ENCODE peak calls at places on chromosomes 13 and 19, in ten cellular contexts. X is IMR-90, G is hepatocyte, F is AG09309, L is HFFc6, E is gastrocnemius medialis, S is DND-41, A is dorsolateral prefrontal cortex, B is epithelial cell of esophagus, U is lower leg skin. D is an unnamed sample.

GRCh38 chr19:42196011-42197001 is 21.2 kb downstream of the DEDD2 start:
- DNase-seq in F (no peak), A (no peak), L (no peak), U (no peak), S (no peak), E (no peak), B (no peak), X (no peak), G (no peak), D (peak; percentile 68)

GRCh38 chr19:15471639-15472101 is 7.3 kb upstream of the RASAL3 start:
- DNase-seq in X (no peak), F (no peak), A (no peak), U (no peak), L (no peak), E (no peak), B (no peak), S (no peak), G (no peak), D (peak; percentile 82)

GRCh38 chr19:42407816-42408175 is 17.7 kb upstream of the CNFN start:
- DNase-seq in E (no peak), U (no peak), L (no peak), G (no peak), S (no peak), X (no peak), F (no peak), B (no peak), A (no peak), D (no peak)

GRCh38 chr13:52452470-52452869 is 2.0 kb upstream of the VPS36 start:
- DNase-seq in A (no peak), B (peak; percentile 53), E (no peak), L (no peak), S (no peak), G (no peak), X (no peak), F (no peak), U (no peak), D (no peak)

GRCh38 chr13:76820759-76821158 is 65.4 kb downstream of the KCTD12 start:
- DNase-seq in B (no peak), E (peak; percentile 66), U (no peak), A (no peak), X (no peak), L (peak; percentile 19), F (peak; percentile 17), S (no peak), G (no peak), D (no peak)

GRCh38 chr19:28019901-28020300 is 1193.0 kb downstream of the UQCRFS1 start:
- DNase-seq in U (no peak), E (no peak), F (no peak), B (no peak), G (no peak), S (no peak), L (no peak), A (no peak), X (no peak), D (no peak)

GRCh38 chr13:48828962-48829405 is 146.7 kb upstream of the FNDC3A start:
- DNase-seq in S (no peak), U (no peak), G (peak; percentile 20), L (no peak), E (no peak), F (no peak), X (peak; percentile 32), B (peak; percentile 55), A (no peak), D (peak; percentile 49)

GRCh38 chr19:39070888-39071287 is 13.3 kb upstream of the ACP7 start:
- DNase-seq in B (no peak), F (no peak), L (peak; percentile 51), G (no peak), U (no peak), E (no peak), X (peak; percentile 32), S (no peak), A (no peak), D (no peak)

GRCh38 chr13:25923217-25924085 is 128.4 kb downstream of the SHISA2 start:
- DNase-seq in A (no peak), U (no peak), B (peak; percentile 16), S (no peak), F (no peak), L (no peak), G (no peak), X (no peak), E (no peak), D (no peak)

GRCh38 chr19:45179063-45179847 is 671 bp downstream of the BLOC1S3 start:
- DNase-seq in A (no peak), X (peak; percentile 17), G (peak; percentile 81), B (peak; percentile 45), U (peak; percentile 89), F (no peak), E (no peak), L (peak; percentile 11), S (peak; percentile 16), D (peak; percentile 65)

GRCh38 chr19:5147971-5148793 is 179.3 kb downstream of the KDM4B start:
- DNase-seq in E (peak; percentile 31), A (peak; percentile 74), B (no peak), G (no peak), U (no peak), X (no peak), S (no peak), F (peak; percentile 25), L (no peak), D (no peak)

GRCh38 chr13:87942204-87942603 is 271.0 kb downstream of the SLITRK5 start:
- DNase-seq in A (no peak), U (no peak), F (no peak), G (no peak), L (no peak), E (no peak), X (no peak), S (no peak), B (peak; percentile 39), D (no peak)

GRCh38 chr19:42634409-42635232 is 39.9 kb upstream of the CEACAM8 start:
- DNase-seq in F (no peak), U (no peak), B (peak; percentile 51), G (no peak), X (peak; percentile 20), L (peak; percentile 33), A (no peak), S (peak; percentile 50), E (no peak), D (peak; percentile 64)

GRCh38 chr19:21134934-21135366 is 6.9 kb upstream of the ZNF431 start:
- DNase-seq in X (no peak), A (no peak), B (no peak), G (no peak), E (no peak), S (no peak), F (no peak), L (no peak), U (no peak), D (no peak)

DNA sequence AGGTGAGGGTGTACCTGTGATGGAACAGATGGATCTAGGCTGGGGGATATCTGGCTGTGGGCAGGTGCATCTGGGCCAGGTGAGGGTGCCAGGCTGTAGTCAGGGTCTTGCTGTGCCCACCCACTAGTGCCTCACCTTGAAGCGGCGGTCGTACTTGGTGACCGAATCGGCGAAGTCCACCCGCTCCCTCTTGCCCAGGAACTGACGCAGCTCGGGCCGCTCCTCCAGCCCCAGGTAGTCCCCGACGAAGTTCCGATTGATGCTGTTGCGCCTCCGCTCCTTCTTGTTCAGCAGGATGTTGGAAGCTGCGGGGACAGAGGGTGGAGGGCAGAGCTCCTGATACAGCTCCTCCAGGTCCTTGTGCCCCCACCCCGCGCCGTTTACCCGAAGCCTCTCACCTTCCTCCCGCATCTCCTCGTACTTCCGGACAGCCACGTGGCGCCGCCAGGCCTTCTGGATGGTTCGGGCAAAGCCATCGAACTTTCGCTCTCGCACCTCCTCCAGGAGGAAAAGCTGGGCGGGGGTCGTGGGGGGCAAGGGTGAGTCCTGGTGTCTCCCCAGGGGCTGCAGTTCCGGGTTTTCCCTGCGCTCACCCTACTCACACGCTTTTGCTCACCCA is 16.2 kb upstream of the ZNF414 start:
- DNase-seq in U (no peak), X (no peak), A (no peak), F (no peak), S (no peak), L (no peak), B (no peak), E (no peak), G (no peak), D (no peak)
- TF ChIP-seq CTCF in U (no peak), X (no peak), A (no peak), F (no peak), S (no peak), L (no peak), B (no peak), E (no peak), G (no peak), D (no peak)

GRCh38 chr13:95338905-95339304 is 37.7 kb upstream of the ABCC4 start:
- DNase-seq in E (no peak), A (no peak), U (no peak), G (no peak), S (no peak), F (no peak), X (no peak), L (no peak), B (no peak), D (no peak)
- TF ChIP-seq CTCF in E (no peak), A (no peak), U (no peak), G (no peak), S (no peak), F (no peak), X (no peak), L (no peak), B (no peak), D (no peak)

GRCh38 chr13:103188688-103189326 is 122.6 kb upstream of the SLC10A2 start:
- DNase-seq in A (no peak), G (peak; percentile 47), U (no peak), X (no peak), E (no peak), S (no peak), L (no peak), B (peak; percentile 47), F (no peak), D (no peak)
- TF ChIP-seq CTCF in A (peak; percentile 57), G (peak; percentile 78), U (no peak), X (peak; percentile 19), E (no peak), S (peak; percentile 61), L (peak; percentile 64), B (peak; percentile 52), F (no peak), D (peak; percentile 88)

GRCh38 chr13:37046062-37046461 is 13.4 kb downstream of the SUPT20H start:
- DNase-seq in E (no peak), A (no peak), X (no peak), G (no peak), S (no peak), F (no peak), L (no peak), B (no peak), U (no peak), D (no peak)

GRCh38 chr13:37047032-37047431 is 12.5 kb downstream of the SUPT20H start:
- DNase-seq in X (no peak), A (no peak), S (no peak), U (no peak), L (no peak), F (no peak), G (no peak), B (no peak), E (no peak), D (no peak)

GRCh38 chr13:37047846-37048245 is 11.6 kb downstream of the SUPT20H start:
- DNase-seq in B (no peak), A (no peak), F (no peak), E (no peak), G (no peak), L (no peak), U (no peak), X (no peak), S (no peak), D (no peak)

DNA sequence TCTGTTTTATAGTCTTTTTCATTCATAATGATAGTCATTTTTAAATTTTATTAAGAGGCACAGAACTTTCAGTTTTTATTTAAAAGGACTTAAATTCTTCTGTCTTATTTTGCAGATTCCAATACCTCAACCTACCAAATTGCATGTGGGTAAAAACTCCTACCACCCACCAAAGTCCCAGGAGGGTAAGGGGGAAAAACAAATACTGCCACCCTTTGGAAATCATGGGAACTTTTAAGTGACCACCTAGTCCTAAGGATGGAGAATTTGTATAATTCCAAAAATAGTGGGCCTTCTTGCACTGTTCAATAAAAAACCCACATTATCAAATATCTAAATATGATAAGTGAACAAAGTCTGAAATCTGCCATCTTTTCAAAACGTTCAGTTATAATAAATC is 9.7 kb downstream of the SUPT20H start:
- DNase-seq in B (no peak), S (no peak), G (no peak), A (no peak), L (no peak), E (no peak), U (no peak), X (no peak), F (no peak), D (no peak)
- TF ChIP-seq CTCF in B (no peak), S (peak; percentile 31), G (no peak), A (no peak), L (peak; percentile 57), E (no peak), U (no peak), X (no peak), F (no peak), D (peak; percentile 67)

D was measured in endodermal cell.